ENCODE peak calls at places on chromosomes 6 and 20, in five cellular contexts. B, Z, O, J and X are unnamed samples.

GRCh38 chr6:112781236-112781635 is 434.1 kb downstream of the RFPL4B start:
- DNase-seq in B (no peak), Z (peak; percentile 10), O (no peak), J (no peak), X (no peak)

GRCh38 chr6:137216875-137217553 is 2.2 kb downstream of the IFNGR1 start:
- DNase-seq in B (no peak), Z (no peak), O (peak; percentile 46), J (no peak), X (no peak)

GRCh38 chr6:22098623-22099022 is 198.2 kb downstream of the PRL start:
- DNase-seq in B (no peak), Z (peak; percentile 71), O (no peak), J (no peak), X (no peak)

GRCh38 chr20:44212792-44213191 is 2.2 kb upstream of the OSER1 start:
- DNase-seq in B (no peak), Z (peak; percentile 28), O (no peak), J (no peak), X (no peak)

GRCh38 chr20:24034820-24035219 is 46.2 kb upstream of the GGTLC1 start:
- DNase-seq in B (no peak), Z (no peak), O (no peak), J (no peak), X (no peak)

GRCh38 chr20:40286991-40287531 is 402.0 kb downstream of the MAFB start:
- DNase-seq in B (peak; percentile 23), Z (no peak), O (peak; percentile 70), J (peak; percentile 65), X (no peak)

GRCh38 chr6:149484733-149485700 is at the start of gene ZC3H12D:
- DNase-seq in B (no peak), Z (peak; percentile 33), O (peak; percentile 59), J (peak; percentile 49), X (peak; percentile 22)

GRCh38 chr6:7727150-7727950 is 1.5 kb downstream of the BMP6 start:
- DNase-seq in B (no peak), Z (no peak), O (no peak), J (no peak), X (peak; percentile 8)

GRCh38 chr20:1503564-1504227 is 12.5 kb upstream of the SIRPB2 start:
- DNase-seq in B (peak; percentile 30), Z (peak; percentile 92), O (peak; percentile 84), J (peak; percentile 35), X (peak; percentile 83)

GRCh38 chr6:109290143-109290931 is 91.9 kb downstream of the CD164 start:
- DNase-seq in B (no peak), Z (no peak), O (no peak), J (no peak), X (no peak)

GRCh38 chr20:51470907-51471411 is 71.6 kb downstream of the NFATC2 start:
- DNase-seq in B (peak; percentile 2), Z (no peak), O (no peak), J (no peak), X (no peak)

GRCh38 chr20:42193119-42193518 is 574.9 kb upstream of the CHD6 start:
- DNase-seq in B (no peak), Z (no peak), O (no peak), J (no peak), X (no peak)

GRCh38 chr6:151008425-151008824 is 142.9 kb downstream of the MTHFD1L start:
- DNase-seq in B (no peak), Z (no peak), O (no peak), J (no peak), X (no peak)

GRCh38 chr6:51663525-51663924 is 423.9 kb downstream of the PKHD1 start:
- DNase-seq in B (no peak), Z (no peak), O (no peak), J (no peak), X (no peak)

GRCh38 chr6:111589366-111589765 is 16.3 kb downstream of the TRAF3IP2 start:
- DNase-seq in B (peak; percentile 69), Z (peak; percentile 83), O (no peak), J (no peak), X (peak; percentile 43)

GRCh38 chr6:42088101-42088591 is 37.8 kb downstream of the TAF8 start:
- DNase-seq in B (no peak), Z (peak; percentile 54), O (no peak), J (no peak), X (no peak)

GRCh38 chr20:51861726-51862466 is 59.6 kb upstream of the SALL4 start:
- DNase-seq in B (no peak), Z (no peak), O (no peak), J (no peak), X (no peak)

GRCh38 chr20:34215711-34216381 is 25.4 kb upstream of the ASIP start:
- DNase-seq in B (peak; percentile 51), Z (peak; percentile 67), O (peak; percentile 88), J (peak; percentile 84), X (peak; percentile 85)

DNA sequence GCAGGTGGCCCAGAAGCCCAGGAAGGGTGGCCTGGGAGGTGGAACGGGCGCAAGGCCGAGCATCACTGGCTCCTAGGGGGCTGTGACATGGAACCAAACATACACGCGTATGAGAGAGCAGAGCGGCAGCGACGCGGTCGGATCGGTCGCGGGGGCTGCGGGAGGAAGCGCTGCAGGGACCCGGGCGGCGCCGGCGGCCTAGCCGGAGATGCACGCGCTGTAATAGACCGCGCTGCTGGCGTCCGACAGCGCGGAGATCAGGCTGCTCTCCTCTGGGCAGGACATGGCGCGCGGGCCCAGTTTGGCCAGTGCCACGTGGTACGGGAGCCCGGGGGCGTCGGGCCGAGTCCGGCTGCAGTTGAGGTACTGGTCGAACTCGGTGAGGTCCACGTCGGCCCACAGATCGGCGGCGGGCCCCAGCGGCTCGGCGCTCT is 1.5 kb downstream of the SOX18 start:
- DNase-seq in B (no peak), Z (no peak), O (no peak), J (no peak), X (no peak)
- TF ChIP-seq POLR2A in B (no peak), Z (no peak), O (no peak), J (no peak), X (no peak)

GRCh38 chr6:81384921-81385320 is 367.6 kb downstream of the TENT5A start:
- DNase-seq in B (no peak), Z (no peak), O (no peak), J (no peak), X (no peak)
- TF ChIP-seq POLR2A in B (no peak), Z (no peak), O (no peak), J (no peak), X (no peak)

DNA sequence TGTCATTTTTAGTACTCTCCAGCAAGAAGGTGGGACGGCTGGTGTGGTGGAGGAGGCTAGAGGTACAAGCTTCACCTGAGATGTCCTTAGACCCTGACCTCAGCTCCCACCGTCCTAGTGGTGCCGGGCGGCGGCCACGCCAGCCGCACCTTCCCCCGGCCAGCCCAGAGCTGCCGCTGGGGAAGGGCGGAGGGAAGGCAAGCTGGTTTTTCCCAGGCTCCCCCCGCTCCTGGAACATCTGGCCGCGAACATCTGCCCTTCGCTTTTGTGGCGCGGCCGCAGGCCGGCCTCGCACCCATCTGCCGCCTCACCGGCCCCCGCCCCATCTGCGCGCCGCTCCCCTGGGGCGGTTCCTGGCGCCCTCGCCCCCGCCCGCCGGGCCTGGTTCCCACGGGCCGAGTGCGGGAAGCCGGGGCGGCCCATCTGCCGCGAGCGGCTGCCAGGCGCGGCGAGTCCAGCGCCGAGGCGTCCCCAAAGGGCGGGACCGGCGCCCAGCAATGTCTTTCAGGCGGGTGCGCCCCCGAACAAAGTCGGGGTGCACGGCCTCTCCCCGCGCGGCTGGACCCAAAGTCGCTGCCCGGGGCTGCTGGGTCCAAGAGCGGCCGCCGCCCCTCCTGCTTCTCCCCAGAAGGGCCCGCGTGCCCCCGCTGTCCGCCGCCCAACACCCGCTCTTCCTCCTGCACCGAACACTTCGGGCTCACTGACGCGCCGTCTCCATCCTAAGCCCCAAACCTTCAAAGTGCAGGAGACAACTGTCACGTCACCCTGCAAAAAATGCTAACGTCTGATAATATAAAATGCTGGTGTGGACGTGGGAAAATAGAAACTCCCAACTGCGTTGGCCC is 17.3 kb upstream of the ID1 start:
- DNase-seq in B (no peak), Z (no peak), O (peak; percentile 57), J (no peak), X (peak; percentile 50)
- TF ChIP-seq POLR2A in B (no peak), Z (peak; percentile 30), O (no peak), J (no peak), X (no peak)

GRCh38 chr6:87701676-87702588 is at the start of gene AKIRIN2:
- DNase-seq in B (peak; percentile 97), Z (peak; percentile 99), O (peak; percentile 97), J (peak; percentile 97), X (peak; percentile 99)
- TF ChIP-seq POLR2A in B (peak; percentile 99), Z (peak; percentile 97), O (peak; percentile 95), J (peak; percentile 100), X (peak; percentile 97)

GRCh38 chr20:17682889-17683198 is 802 bp upstream of the RRBP1 start:
- DNase-seq in B (no peak), Z (no peak), O (no peak), J (no peak), X (no peak)

GRCh38 chr20:17680836-17681740 is 954 bp downstream of the RRBP1 start:
- DNase-seq in B (peak; percentile 79), Z (peak; percentile 63), O (peak; percentile 89), J (peak; percentile 51), X (peak; percentile 88)

GRCh38 chr20:17681741-17682102 is 320 bp downstream of the RRBP1 start:
- DNase-seq in B (no peak), Z (no peak), O (no peak), J (no peak), X (no peak)

GRCh38 chr20:17683218-17684076 is 1.4 kb upstream of the RRBP1 start:
- DNase-seq in B (no peak), Z (no peak), O (no peak), J (no peak), X (no peak)

DNA sequence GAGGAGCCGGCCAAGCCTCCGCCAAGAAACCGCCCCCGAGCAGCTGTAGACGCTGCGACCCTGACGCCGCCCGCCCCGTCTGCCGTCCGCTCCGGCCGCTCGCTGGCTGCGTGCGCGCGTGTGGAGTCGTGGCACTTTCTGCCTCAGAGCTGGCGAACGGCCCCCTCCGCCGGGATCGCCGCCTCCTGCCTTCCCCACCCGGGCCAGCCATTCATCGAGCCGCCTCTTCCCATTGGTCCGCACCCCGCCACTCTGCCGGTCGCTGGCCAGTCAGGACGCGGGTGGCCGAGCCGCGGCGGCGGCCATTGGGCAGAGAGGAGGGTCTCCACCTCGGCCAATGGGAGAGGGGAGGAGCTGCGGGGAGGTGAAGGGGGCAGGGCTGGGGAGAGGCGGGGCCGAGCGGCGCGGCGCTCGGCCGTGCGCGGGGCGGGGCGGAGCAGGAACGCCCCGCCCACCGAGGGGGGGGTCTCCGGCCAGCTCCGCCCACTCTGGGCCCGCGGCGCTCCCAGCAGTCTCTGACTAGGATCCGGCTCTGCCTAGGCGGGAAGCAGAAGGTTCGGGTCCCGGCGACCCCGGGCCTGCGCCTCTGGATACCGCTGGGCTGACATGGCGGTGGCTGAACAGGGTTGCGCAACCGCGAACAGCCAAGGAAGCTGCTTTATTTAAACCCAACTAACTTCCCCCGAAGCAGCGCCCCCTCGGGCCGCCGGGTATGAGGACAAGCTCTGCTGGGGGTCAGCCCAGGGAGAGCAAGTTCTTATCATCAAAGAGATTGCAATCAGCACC is at the start of gene RRBP1:
- DNase-seq in B (peak; percentile 98), Z (peak; percentile 97), O (peak; percentile 99), J (peak; percentile 98), X (peak; percentile 98)
- TF ChIP-seq POLR2A in B (peak; percentile 92), Z (peak; percentile 97), O (peak; percentile 80), J (peak; percentile 93), X (peak; percentile 57)